ENCODE peak calls at places on chromosomes 12 and 14, in four cellular contexts. H is fibroblast of lung, Z is H1, L is left lung. B is an unnamed sample. For H3K4me1, the result is how much of the 10 kb centered on the place peaks cover.

GRCh38 chr12:82708507-82708906 is 21.8 kb downstream of the TMTC2 start:
- DNase-seq in H (no peak), Z (peak), L (no peak), B (peak)

GRCh38 chr14:77099425-77100167 is 1.5 kb downstream of the CIPC start:
- DNase-seq in H (peak), Z (no peak), L (no peak), B (peak)

GRCh38 chr14:105974902-105975301 is 448.5 kb downstream of the TMEM121 start:
- DNase-seq in H (no peak), Z (no peak), L (no peak), B (no peak)

GRCh38 chr12:57214398-57214781 is 2.2 kb upstream of the NXPH4 start:
- DNase-seq in H (peak), Z (no peak), L (peak), B (peak)

GRCh38 chr12:132560421-132560830 is 50.0 kb downstream of the LRCOL1 start:
- DNase-seq in H (no peak), Z (no peak), L (no peak), B (no peak)

GRCh38 chr12:16454481-16454880 is 107.0 kb downstream of the MGST1 start:
- DNase-seq in H (peak), Z (no peak), L (no peak), B (no peak)

GRCh38 chr12:7351177-7351576 is 47.3 kb downstream of the ACSM4 start:
- DNase-seq in H (no peak), Z (no peak), L (no peak), B (no peak)

GRCh38 chr12:25713264-25713663 is 160.2 kb upstream of the LMNTD1 start:
- DNase-seq in H (no peak), Z (no peak), L (no peak), B (no peak)

GRCh38 chr12:534216-534615 is 74.5 kb downstream of the B4GALNT3 start:
- DNase-seq in H (no peak), Z (no peak), L (no peak), B (no peak)

GRCh38 chr12:69415471-69416275 is 54.5 kb upstream of the FRS2 start:
- DNase-seq in H (peak), Z (peak), L (no peak), B (peak)

GRCh38 chr14:104113631-104114420 is 24.6 kb upstream of the KIF26A start:
- DNase-seq in H (no peak), Z (no peak), L (no peak), B (no peak)

GRCh38 chr12:25648460-25648859 is 95.4 kb upstream of the LMNTD1 start:
- DNase-seq in H (peak), Z (peak), L (no peak), B (peak)

GRCh38 chr12:74899031-74899829 is 310.4 kb downstream of the KCNC2 start:
- DNase-seq in H (peak), Z (no peak), L (no peak), B (no peak)

GRCh38 chr12:13209279-13210021 is 12.9 kb downstream of the EMP1 start:
- DNase-seq in H (no peak), Z (no peak), L (no peak), B (no peak)

GRCh38 chr14:24246765-24247212 is 4.4 kb upstream of the TINF2 start:
- DNase-seq in H (no peak), Z (no peak), L (no peak), B (no peak)

GRCh38 chr14:23421594-23421993 is 13.5 kb upstream of the MYH6 start:
- DNase-seq in H (no peak), Z (no peak), L (no peak), B (no peak)

GRCh38 chr14:104688755-104689619 is at the start of gene INF2:
- DNase-seq in H (peak), Z (no peak), L (peak), B (peak)

GRCh38 chr12:81759215-81759991 is at the start of gene PPFIA2:
- DNase-seq in H (peak), Z (peak), L (peak), B (peak)

GRCh38 chr12:120363274-120363855 is 5.6 kb downstream of the MSI1 start:
- DNase-seq in H (no peak), Z (no peak), L (no peak), B (no peak)

GRCh38 chr14:86712727-86713126 is 1182.8 kb downstream of the FLRT2 start:
- DNase-seq in H (no peak), Z (no peak), L (no peak), B (no peak)

GRCh38 chr12:24025153-24025798 is 75.8 kb upstream of the SOX5 start:
- DNase-seq in H (no peak), Z (no peak), L (no peak), B (no peak)

GRCh38 chr12:42492267-42492666 is 97.3 kb downstream of the PRICKLE1 start:
- DNase-seq in H (no peak), Z (no peak), L (no peak), B (no peak)

GRCh38 chr12:52950553-52950952 is 1.6 kb downstream of the KRT18 start:
- DNase-seq in H (no peak), Z (no peak), L (no peak), B (no peak)

GRCh38 chr12:52953181-52953841 is 4.4 kb downstream of the KRT18 start:
- DNase-seq in H (no peak), Z (no peak), L (no peak), B (no peak)

GRCh38 chr12:52951126-52951525 is 2.2 kb downstream of the KRT18 start:
- DNase-seq in H (no peak), Z (no peak), L (no peak), B (no peak)

GRCh38 chr12:52951640-52952039 is 2.7 kb downstream of the KRT18 start:
- DNase-seq in H (no peak), Z (no peak), L (no peak), B (no peak)

GRCh38 chr12:52952082-52952801 is 3.3 kb downstream of the KRT18 start:
- DNase-seq in H (no peak), Z (no peak), L (peak), B (no peak)
- H3K27ac ChIP-seq in H (no peak), Z (no peak), L (no peak), B (no peak)

GRCh38 chr14:38405851-38406630 is 150.1 kb upstream of the CLEC14A start:
- DNase-seq in H (peak), Z (no peak), L (no peak), B (peak)
- TF ChIP-seq CTCF in H (peak), Z (no peak), L (no peak), B (no peak)

DNA sequence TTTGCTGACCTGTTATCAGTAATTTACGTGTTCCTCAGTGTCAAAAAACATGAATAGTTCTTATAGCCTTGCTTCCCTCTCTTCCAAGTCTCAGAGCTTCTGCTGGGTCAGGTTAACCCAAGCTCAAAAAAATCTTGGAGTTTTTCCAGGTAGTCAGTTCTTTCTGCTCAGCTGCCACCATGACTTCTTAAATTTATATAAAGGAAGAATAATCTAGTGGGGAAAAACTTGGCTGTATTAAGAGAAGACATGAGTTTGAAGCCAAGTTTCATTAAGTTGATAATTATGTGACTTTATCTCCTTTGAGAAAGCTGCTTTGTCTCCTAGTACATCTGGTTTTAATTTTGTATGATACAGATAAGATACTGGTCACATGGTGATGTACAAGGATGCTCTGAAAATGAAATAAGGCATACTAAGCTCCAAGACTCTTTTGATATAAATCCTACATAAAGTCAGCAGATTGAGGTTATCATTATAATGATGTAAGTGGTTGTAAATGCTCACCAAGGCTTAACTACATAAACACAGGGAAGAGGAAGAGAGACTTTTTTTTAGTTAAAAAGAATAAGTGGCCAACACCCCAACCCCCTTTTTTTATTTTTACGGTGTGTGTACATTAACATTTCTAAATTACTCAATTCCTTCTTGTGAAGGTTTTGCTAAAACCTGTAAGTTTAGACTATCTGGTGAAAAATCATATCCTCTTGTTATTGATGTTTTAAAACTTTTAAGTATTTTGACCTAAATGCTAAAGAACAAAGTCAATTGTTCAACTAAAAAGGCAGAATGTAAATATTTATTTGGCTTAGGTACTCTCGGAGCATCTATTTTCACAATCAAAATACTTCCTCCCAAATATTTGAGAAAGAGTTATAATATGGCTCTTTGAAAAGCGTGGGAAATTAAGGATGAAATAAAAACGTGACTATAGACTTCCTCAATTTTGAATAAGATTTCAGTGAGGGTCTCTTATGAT is 84.1 kb upstream of the SLC38A2 start:
- DNase-seq in H (peak), Z (no peak), L (no peak), B (no peak)
- H3K4me1 ChIP-seq in H (under half), Z (under half), L (under half), B (under half)

DNA sequence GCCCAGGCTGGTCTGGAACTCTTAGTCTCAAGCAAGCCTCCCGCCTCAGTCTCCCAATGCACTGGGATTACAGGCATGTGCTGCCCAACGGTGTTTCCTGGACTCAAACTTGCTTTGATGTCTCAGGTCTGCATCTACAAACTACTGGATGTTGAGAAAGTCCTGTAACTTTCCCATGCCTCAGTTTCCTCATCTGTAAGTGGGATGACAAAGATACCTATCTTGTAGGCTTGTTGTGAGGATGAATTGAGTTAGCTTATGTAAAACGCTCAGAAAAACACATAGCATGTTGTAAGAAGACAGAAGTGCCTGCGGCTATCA is 63.6 kb upstream of the NUDT4 start:
- DNase-seq in H (no peak), Z (no peak), L (no peak), B (no peak)
- H3K27ac ChIP-seq in H (no peak), Z (no peak), L (no peak), B (no peak)

B was measured in heart right ventricle.